ENCODE peak calls at places on chromosomes 2 and 18, in seven cellular contexts. L, R, V, Y, I, F and T are unnamed samples.

GRCh38 chr2:187424156-187424555 is 23.9 kb downstream of the CALCRL start:
- DNase-seq in L (no peak), R (no peak), V (no peak), Y (no peak), I (no peak), F (no peak), T (no peak)

GRCh38 chr2:163675389-163675788 is 60.4 kb downstream of the FIGN start:
- DNase-seq in L (no peak), R (no peak), V (no peak), Y (no peak), I (no peak), F (no peak), T (no peak)

GRCh38 chr2:43152711-43153627 is 73.4 kb downstream of the ZFP36L2 start:
- DNase-seq in L (no peak), R (no peak), V (no peak), Y (no peak), I (peak), F (no peak), T (no peak)

GRCh38 chr2:21250693-21251092 is 126.9 kb downstream of the TDRD15 start:
- DNase-seq in L (no peak), R (no peak), V (no peak), Y (no peak), I (no peak), F (no peak), T (no peak)

GRCh38 chr18:13563390-13563805 is 163.0 kb downstream of the FAM210A start:
- DNase-seq in L (peak), R (no peak), V (peak), Y (no peak), I (no peak), F (no peak), T (no peak)

GRCh38 chr2:200787351-200788128 is 24.2 kb upstream of the BZW1 start:
- DNase-seq in L (no peak), R (no peak), V (peak), Y (no peak), I (peak), F (no peak), T (no peak)

GRCh38 chr2:149360106-149360505 is 29.7 kb downstream of the LYPD6 start:
- DNase-seq in L (no peak), R (no peak), V (no peak), Y (no peak), I (no peak), F (no peak), T (no peak)

GRCh38 chr18:31723998-31724711 is 36.5 kb downstream of the SLC25A52 start:
- DNase-seq in L (peak), R (no peak), V (peak), Y (peak), I (peak), F (no peak), T (no peak)

GRCh38 chr2:28658369-28658768 is 93.3 kb upstream of the PPP1CB start:
- DNase-seq in L (no peak), R (no peak), V (no peak), Y (no peak), I (no peak), F (no peak), T (no peak)

GRCh38 chr2:145273840-145274239 is 753.9 kb upstream of the ZEB2 start:
- DNase-seq in L (no peak), R (peak), V (no peak), Y (no peak), I (no peak), F (no peak), T (no peak)

GRCh38 chr2:113233593-113234550 is 44.8 kb downstream of the PAX8 start:
- DNase-seq in L (no peak), R (no peak), V (peak), Y (no peak), I (no peak), F (no peak), T (no peak)

GRCh38 chr2:237533668-237534138 is 32.7 kb upstream of the PRLH start:
- DNase-seq in L (no peak), R (no peak), V (no peak), Y (no peak), I (no peak), F (no peak), T (no peak)

GRCh38 chr18:9477509-9477908 is 2.2 kb downstream of the RALBP1 start:
- DNase-seq in L (no peak), R (no peak), V (no peak), Y (no peak), I (no peak), F (no peak), T (no peak)

GRCh38 chr2:234406085-234406484 is 90.8 kb downstream of the ARL4C start:
- DNase-seq in L (no peak), R (no peak), V (no peak), Y (no peak), I (no peak), F (no peak), T (no peak)

GRCh38 chr2:30218814-30219213 is 12.5 kb upstream of the LBH start:
- DNase-seq in L (no peak), R (peak), V (no peak), Y (no peak), I (no peak), F (no peak), T (no peak)

GRCh38 chr2:151637284-151637781 is 96.9 kb downstream of the NEB start:
- DNase-seq in L (peak), R (no peak), V (no peak), Y (no peak), I (peak), F (no peak), T (peak)

GRCh38 chr2:30252723-30253688 is 21.7 kb downstream of the LBH start:
- DNase-seq in L (peak), R (no peak), V (peak), Y (peak), I (peak), F (no peak), T (peak)

GRCh38 chr2:33436083-33436482 is 40.4 kb upstream of the RASGRP3 start:
- DNase-seq in L (no peak), R (no peak), V (no peak), Y (no peak), I (no peak), F (no peak), T (no peak)

GRCh38 chr18:7535436-7536190 is 31.5 kb upstream of the PTPRM start:
- DNase-seq in L (no peak), R (no peak), V (no peak), Y (no peak), I (no peak), F (no peak), T (no peak)

GRCh38 chr2:86297382-86298147 is 39.9 kb downstream of the REEP1 start:
- DNase-seq in L (no peak), R (no peak), V (no peak), Y (no peak), I (no peak), F (no peak), T (no peak)

GRCh38 chr2:171531836-171532450 is 9.7 kb downstream of the CYBRD1 start:
- DNase-seq in L (no peak), R (no peak), V (no peak), Y (no peak), I (no peak), F (no peak), T (no peak)

GRCh38 chr18:79609021-79609461 is 70.6 kb upstream of the CTDP1 start:
- DNase-seq in L (peak), R (no peak), V (no peak), Y (peak), I (no peak), F (no peak), T (peak)

GRCh38 chr2:219627105-219628100 is at the start of gene SLC4A3:
- DNase-seq in L (peak), R (no peak), V (peak), Y (peak), I (no peak), F (no peak), T (peak)

GRCh38 chr2:143132360-143132759 is 3.1 kb downstream of the ARHGAP15 start:
- DNase-seq in L (no peak), R (no peak), V (no peak), Y (no peak), I (no peak), F (no peak), T (no peak)

GRCh38 chr2:207710814-207711740 is at the start of gene CCNYL1:
- DNase-seq in L (peak), R (peak), V (peak), Y (peak), I (peak), F (peak), T (peak)

GRCh38 chr2:207716061-207716460 is 4.6 kb downstream of the CCNYL1 start:
- DNase-seq in L (no peak), R (no peak), V (no peak), Y (no peak), I (no peak), F (no peak), T (no peak)

GRCh38 chr2:207706936-207707860 is 4.2 kb upstream of the CCNYL1 start:
- DNase-seq in L (no peak), R (no peak), V (no peak), Y (no peak), I (no peak), F (no peak), T (no peak)

GRCh38 chr2:207711750-207712487 is 479 bp downstream of the CCNYL1 start:
- DNase-seq in L (peak), R (no peak), V (peak), Y (peak), I (peak), F (peak), T (no peak)
- TF ChIP-seq POLR2A in L (no peak), R (no peak), V (no peak), Y (no peak), I (no peak), F (no peak), T (no peak)

GRCh38 chr2:121688820-121689219 is 39.6 kb upstream of the CLASP1 start:
- DNase-seq in L (no peak), R (no peak), V (no peak), Y (no peak), I (no peak), F (no peak), T (no peak)

GRCh38 chr2:121686218-121686617 is 37.0 kb upstream of the CLASP1 start:
- DNase-seq in L (no peak), R (no peak), V (no peak), Y (no peak), I (peak), F (no peak), T (peak)

GRCh38 chr2:121694398-121695178 is 42.1 kb downstream of the NIFK start:
- DNase-seq in L (no peak), R (no peak), V (peak), Y (no peak), I (no peak), F (no peak), T (no peak)

GRCh38 chr2:121690095-121690494 is 40.8 kb upstream of the CLASP1 start:
- DNase-seq in L (no peak), R (no peak), V (no peak), Y (no peak), I (no peak), F (no peak), T (no peak)

DNA sequence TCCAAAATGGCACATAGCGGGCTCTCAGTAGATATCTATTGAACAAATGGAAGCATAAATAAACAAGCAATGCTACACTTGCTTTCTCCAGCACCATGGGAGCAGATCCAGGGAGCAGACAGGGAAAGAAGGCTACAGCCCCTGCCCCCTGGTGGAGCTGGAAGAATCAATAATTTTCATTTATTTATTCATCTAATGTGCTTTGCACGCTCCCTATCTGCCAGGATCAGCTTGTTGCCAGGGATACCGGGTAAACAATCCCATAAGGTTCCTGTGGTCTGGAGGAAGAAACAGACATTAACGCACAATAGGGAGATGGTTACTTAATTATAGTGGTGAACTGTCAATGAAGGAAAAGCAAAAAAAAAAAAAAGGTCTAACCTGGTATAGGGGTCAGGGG is 40.1 kb upstream of the CLASP1 start:
- DNase-seq in L (no peak), R (no peak), V (peak), Y (no peak), I (no peak), F (no peak), T (no peak)
- TF ChIP-seq CTCF in L (peak), R (peak), V (peak), Y (no peak), I (no peak), F (no peak), T (no peak)

GRCh38 chr2:36487947-36488346 is 110.0 kb downstream of the FEZ2 start:
- DNase-seq in L (no peak), R (no peak), V (no peak), Y (no peak), I (no peak), F (no peak), T (no peak)

GRCh38 chr2:36492216-36492945 is 105.6 kb downstream of the FEZ2 start:
- DNase-seq in L (no peak), R (no peak), V (no peak), Y (no peak), I (no peak), F (no peak), T (no peak)

GRCh38 chr2:36486546-36487044 is 111.4 kb downstream of the FEZ2 start:
- DNase-seq in L (no peak), R (no peak), V (no peak), Y (no peak), I (no peak), F (no peak), T (no peak)

GRCh38 chr2:36490749-36491148 is 107.2 kb downstream of the FEZ2 start:
- DNase-seq in L (no peak), R (no peak), V (no peak), Y (no peak), I (no peak), F (no peak), T (no peak)

GRCh38 chr2:36489296-36489695 is 108.7 kb downstream of the FEZ2 start:
- DNase-seq in L (no peak), R (no peak), V (no peak), Y (no peak), I (no peak), F (no peak), T (no peak)
- TF ChIP-seq POLR2A in L (no peak), R (no peak), V (no peak), Y (no peak), I (no peak), F (no peak), T (no peak)

DNA sequence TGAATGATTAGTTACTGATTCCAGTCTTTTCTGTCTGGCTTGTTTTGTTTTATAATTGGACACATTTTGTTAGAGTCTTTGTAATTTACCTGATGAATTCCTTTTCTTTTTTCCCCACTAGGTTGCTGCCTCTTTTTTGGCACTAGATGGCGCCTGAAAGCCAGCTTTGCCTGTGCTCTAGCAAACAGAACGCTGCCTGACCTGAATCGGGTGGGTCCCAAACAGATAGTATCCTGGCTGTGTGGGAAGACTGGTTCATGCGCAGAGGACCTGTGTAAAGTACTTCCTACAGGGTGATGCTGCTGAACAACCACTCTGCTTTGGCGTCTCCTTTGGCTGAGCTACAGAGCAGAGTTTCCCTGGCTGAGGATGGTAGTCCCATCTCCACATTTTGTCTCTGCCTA is 288.2 kb downstream of the IKZF2 start:
- DNase-seq in L (no peak), R (peak), V (peak), Y (no peak), I (no peak), F (no peak), T (no peak)
- TF ChIP-seq CTCF in L (peak), R (peak), V (peak), Y (no peak), I (peak), F (no peak), T (no peak)

DNA sequence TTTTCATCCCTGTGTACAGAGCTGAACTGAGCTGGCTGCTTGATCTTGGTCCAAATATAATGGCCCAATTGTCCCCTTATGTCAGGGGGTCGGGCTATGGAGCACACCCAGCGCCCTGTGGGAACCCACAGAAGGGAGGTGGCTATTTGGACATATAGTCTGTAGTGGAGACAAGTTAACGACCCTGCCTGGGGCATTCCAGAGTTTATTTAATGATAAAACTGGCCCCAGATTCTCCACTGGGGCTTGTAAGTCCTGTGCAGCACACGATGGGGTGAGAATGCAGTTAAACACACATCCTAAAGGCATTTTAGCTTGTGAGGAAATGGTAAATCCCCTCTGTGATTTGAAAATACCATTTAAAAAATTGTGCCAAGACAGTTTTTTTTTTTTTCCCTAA is 72.9 kb downstream of the QPCT start:
- DNase-seq in L (no peak), R (no peak), V (no peak), Y (no peak), I (no peak), F (no peak), T (no peak)
- TF ChIP-seq POLR2A in L (no peak), R (no peak), V (no peak), Y (no peak), I (no peak), F (no peak), T (no peak)